ENCODE peak calls at places on chromosome 7, in four cellular contexts. One of them, this sample, is unnamed.
A peak's percentile ranks its signal among the peaks of the same experiment; 100 is the strongest.

GRCh38 chr7:122901250-122901649 is 15.0 kb upstream of the CADPS2 start:
- DNase-seq in IMR-90: no peak
- DNase-seq in neuronal stem cell: no peak
- DNase-seq in mesendoderm: no peak
- DNase-seq in this sample: no peak

GRCh38 chr7:50369408-50370026 is 65.0 kb downstream of the IKZF1 start:
- DNase-seq in IMR-90: no peak
- DNase-seq in neuronal stem cell: peak; percentile 57
- DNase-seq in mesendoderm: peak; percentile 91
- DNase-seq in this sample: peak; percentile 50

GRCh38 chr7:158576050-158576762 is 11.4 kb downstream of the PTPRN2 start:
- DNase-seq in IMR-90: no peak
- DNase-seq in neuronal stem cell: no peak
- DNase-seq in mesendoderm: no peak
- DNase-seq in this sample: no peak

GRCh38 chr7:111762799-111763198 is 200.5 kb upstream of the IMMP2L start:
- DNase-seq in IMR-90: no peak
- DNase-seq in neuronal stem cell: no peak
- DNase-seq in mesendoderm: no peak
- DNase-seq in this sample: no peak

GRCh38 chr7:49911906-49912305 is 138.5 kb downstream of the VWC2 start:
- DNase-seq in IMR-90: no peak
- DNase-seq in neuronal stem cell: no peak
- DNase-seq in mesendoderm: no peak
- DNase-seq in this sample: no peak

GRCh38 chr7:132878228-132878919 is 203.5 kb downstream of the CHCHD3 start:
- DNase-seq in IMR-90: no peak
- DNase-seq in neuronal stem cell: no peak
- DNase-seq in mesendoderm: no peak
- DNase-seq in this sample: no peak

GRCh38 chr7:19020062-19020461 is 97.4 kb downstream of the TWIST1 start:
- DNase-seq in IMR-90: no peak
- DNase-seq in neuronal stem cell: no peak
- DNase-seq in mesendoderm: no peak
- DNase-seq in this sample: no peak

GRCh38 chr7:117673839-117674238 is 194.0 kb downstream of the CFTR start:
- DNase-seq in IMR-90: peak; percentile 67
- DNase-seq in neuronal stem cell: no peak
- DNase-seq in mesendoderm: no peak
- DNase-seq in this sample: no peak

GRCh38 chr7:128931186-128931798 is 6.4 kb upstream of the IRF5 start:
- DNase-seq in IMR-90: no peak
- DNase-seq in neuronal stem cell: no peak
- DNase-seq in mesendoderm: no peak
- DNase-seq in this sample: no peak

GRCh38 chr7:42511027-42511426 is 274.0 kb upstream of the GLI3 start:
- DNase-seq in IMR-90: no peak
- DNase-seq in neuronal stem cell: no peak
- DNase-seq in mesendoderm: peak; percentile 71
- DNase-seq in this sample: no peak

GRCh38 chr7:2729043-2729892 is 41.3 kb downstream of the AMZ1 start:
- DNase-seq in IMR-90: peak; percentile 44
- DNase-seq in neuronal stem cell: no peak
- DNase-seq in mesendoderm: no peak
- DNase-seq in this sample: no peak

GRCh38 chr7:155219947-155220769 is 77.5 kb upstream of the INSIG1 start:
- DNase-seq in IMR-90: no peak
- DNase-seq in neuronal stem cell: no peak
- DNase-seq in mesendoderm: no peak
- DNase-seq in this sample: no peak
- H3K18ac ChIP-seq in IMR-90: no peak overlapping the region
- H3K18ac ChIP-seq in neuronal stem cell: peak overlapping the region; percentile 86
- H3K18ac ChIP-seq in mesendoderm: no peak overlapping the region
- H3K18ac ChIP-seq in this sample: peak overlapping the region; percentile 2

DNA sequence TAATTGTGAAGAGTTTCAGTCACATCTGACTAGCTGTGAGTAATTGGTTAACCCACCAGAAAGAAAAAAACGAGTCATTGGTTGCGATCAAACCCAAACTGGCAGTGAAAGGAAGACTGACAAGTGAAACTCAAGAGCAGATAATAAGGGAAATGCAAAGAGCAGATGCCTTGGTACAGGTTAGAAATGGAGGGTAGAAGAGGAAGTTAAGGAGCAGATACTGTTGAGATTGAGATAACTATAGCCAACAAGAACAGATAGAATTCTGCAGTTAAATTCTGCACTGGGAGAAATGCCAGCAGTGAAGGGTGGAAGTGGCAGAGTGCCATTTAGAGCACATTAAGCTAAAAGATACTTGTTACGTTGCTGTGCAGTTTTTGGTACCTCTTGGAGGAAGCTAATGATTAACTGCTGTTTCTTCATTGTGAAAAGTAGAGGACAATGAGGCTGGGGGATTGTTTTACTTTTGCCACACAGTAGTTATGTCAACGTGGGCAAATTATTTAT is 65.8 kb downstream of the CDK13 start:
- DNase-seq in IMR-90: peak; percentile 35
- DNase-seq in neuronal stem cell: no peak
- DNase-seq in mesendoderm: no peak
- DNase-seq in this sample: no peak
- H3K27ac ChIP-seq in IMR-90: no peak overlapping the region
- H3K27ac ChIP-seq in neuronal stem cell: no peak overlapping the region
- H3K27ac ChIP-seq in mesendoderm: no peak overlapping the region
- H3K27ac ChIP-seq in this sample: no peak overlapping the region

GRCh38 chr7:101386558-101387199 is 24.0 kb downstream of the COL26A1 start:
- DNase-seq in IMR-90: peak; percentile 4
- DNase-seq in neuronal stem cell: peak; percentile 30
- DNase-seq in mesendoderm: no peak
- DNase-seq in this sample: peak; percentile 62
- H3K18ac ChIP-seq in IMR-90: no peak overlapping the region
- H3K18ac ChIP-seq in neuronal stem cell: peak overlapping the region; percentile 91
- H3K18ac ChIP-seq in mesendoderm: no peak overlapping the region
- H3K18ac ChIP-seq in this sample: no peak overlapping the region

GRCh38 chr7:155878674-155879073 is 66.4 kb upstream of the SHH start:
- DNase-seq in IMR-90: no peak
- DNase-seq in neuronal stem cell: no peak
- DNase-seq in mesendoderm: no peak
- DNase-seq in this sample: peak; percentile 4

GRCh38 chr7:155880721-155881120 is 68.5 kb upstream of the SHH start:
- DNase-seq in IMR-90: no peak
- DNase-seq in neuronal stem cell: no peak
- DNase-seq in mesendoderm: no peak
- DNase-seq in this sample: peak; percentile 6

GRCh38 chr7:155881471-155882350 is 69.4 kb upstream of the SHH start:
- DNase-seq in IMR-90: no peak
- DNase-seq in neuronal stem cell: no peak
- DNase-seq in mesendoderm: no peak
- DNase-seq in this sample: peak; percentile 34

GRCh38 chr7:155878250-155878649 is 66.0 kb upstream of the SHH start:
- DNase-seq in IMR-90: no peak
- DNase-seq in neuronal stem cell: no peak
- DNase-seq in mesendoderm: no peak
- DNase-seq in this sample: peak; percentile 10

GRCh38 chr7:155879592-155879991 is 67.3 kb upstream of the SHH start:
- DNase-seq in IMR-90: no peak
- DNase-seq in neuronal stem cell: no peak
- DNase-seq in mesendoderm: no peak
- DNase-seq in this sample: no peak
- H3K27ac ChIP-seq in IMR-90: no peak overlapping the region
- H3K27ac ChIP-seq in neuronal stem cell: no peak overlapping the region
- H3K27ac ChIP-seq in mesendoderm: no peak overlapping the region
- H3K27ac ChIP-seq in this sample: no peak overlapping the region

GRCh38 chr7:130492519-130493274 is 812 bp downstream of the MEST start:
- DNase-seq in IMR-90: no peak
- DNase-seq in neuronal stem cell: no peak
- DNase-seq in mesendoderm: no peak
- DNase-seq in this sample: no peak

GRCh38 chr7:130490287-130490686 is 1.6 kb upstream of the MEST start:
- DNase-seq in IMR-90: no peak
- DNase-seq in neuronal stem cell: peak; percentile 79
- DNase-seq in mesendoderm: peak; percentile 64
- DNase-seq in this sample: peak; percentile 47

GRCh38 chr7:130490888-130491771 is 755 bp upstream of the MEST start:
- DNase-seq in IMR-90: peak; percentile 26
- DNase-seq in neuronal stem cell: peak; percentile 55
- DNase-seq in mesendoderm: no peak
- DNase-seq in this sample: peak; percentile 55

GRCh38 chr7:130493275-130493868 is 1.5 kb downstream of the MEST start:
- DNase-seq in IMR-90: peak; percentile 43
- DNase-seq in neuronal stem cell: no peak
- DNase-seq in mesendoderm: no peak
- DNase-seq in this sample: no peak

GRCh38 chr7:130491841-130492518 is at the start of gene MEST:
- DNase-seq in IMR-90: peak; percentile 47
- DNase-seq in neuronal stem cell: no peak
- DNase-seq in mesendoderm: no peak
- DNase-seq in this sample: peak; percentile 50
- H3K18ac ChIP-seq in IMR-90: peak within 1 kb of the TSS; percentile 61
- H3K18ac ChIP-seq in neuronal stem cell: peak within 1 kb of the TSS; percentile 95
- H3K18ac ChIP-seq in mesendoderm: no peak within 1 kb of the TSS
- H3K18ac ChIP-seq in this sample: no peak within 1 kb of the TSS

GRCh38 chr7:55142919-55143600 is 124.2 kb downstream of the EGFR start:
- DNase-seq in IMR-90: no peak
- DNase-seq in neuronal stem cell: no peak
- DNase-seq in mesendoderm: no peak
- DNase-seq in this sample: no peak

GRCh38 chr7:55144333-55144954 is 125.6 kb downstream of the EGFR start:
- DNase-seq in IMR-90: no peak
- DNase-seq in neuronal stem cell: no peak
- DNase-seq in mesendoderm: peak; percentile 38
- DNase-seq in this sample: peak; percentile 76

GRCh38 chr7:55140981-55141278 is 122.1 kb downstream of the EGFR start:
- DNase-seq in IMR-90: no peak
- DNase-seq in neuronal stem cell: no peak
- DNase-seq in mesendoderm: no peak
- DNase-seq in this sample: no peak

GRCh38 chr7:55138663-55139062 is 119.8 kb downstream of the EGFR start:
- DNase-seq in IMR-90: no peak
- DNase-seq in neuronal stem cell: no peak
- DNase-seq in mesendoderm: no peak
- DNase-seq in this sample: no peak

GRCh38 chr7:55140221-55140980 is 121.6 kb downstream of the EGFR start:
- DNase-seq in IMR-90: peak; percentile 86
- DNase-seq in neuronal stem cell: no peak
- DNase-seq in mesendoderm: no peak
- DNase-seq in this sample: no peak
- H3K27ac ChIP-seq in IMR-90: peak overlapping the region; percentile 38
- H3K27ac ChIP-seq in neuronal stem cell: no peak overlapping the region
- H3K27ac ChIP-seq in mesendoderm: no peak overlapping the region
- H3K27ac ChIP-seq in this sample: no peak overlapping the region

This sample was measured in H9.